ENCODE peak calls at places on chromosome 3, in five cellular contexts. H, O, K, N and V are unnamed samples.

GRCh38 chr3:69579527-69580165 is 159.6 kb upstream of the MITF start:
- DNase-seq in H (no peak), O (no peak), K (no peak), N (no peak), V (no peak)

GRCh38 chr3:114420072-114420471 is 126.2 kb downstream of the TIGIT start:
- DNase-seq in H (no peak), O (no peak), N (no peak), K (no peak), V (no peak)

GRCh38 chr3:83890039-83890762 is 1068.6 kb upstream of the CADM2 start:
- DNase-seq in O (no peak), N (no peak), K (no peak), H (no peak), V (no peak)

GRCh38 chr3:195270350-195271115 is 426 bp downstream of the XXYLT1 start:
- DNase-seq in O (peak), K (peak), N (peak), H (peak), V (no peak)

GRCh38 chr3:50227390-50228183 is 8.4 kb upstream of the GNAI2 start:
- DNase-seq in O (peak), K (peak), H (peak), N (peak), V (peak)

GRCh38 chr3:71430941-71431552 is 152.5 kb downstream of the FOXP1 start:
- DNase-seq in K (no peak), O (peak), H (no peak), N (no peak), V (no peak)

GRCh38 chr3:42803800-42804112 is 534 bp downstream of the HIGD1A start:
- DNase-seq in H (peak), N (peak), K (no peak), O (peak), V (no peak)

GRCh38 chr3:30310251-30310954 is 296.0 kb upstream of the TGFBR2 start:
- DNase-seq in N (no peak), H (no peak), O (no peak), K (no peak), V (no peak)

GRCh38 chr3:13492976-13493866 is 13.1 kb downstream of the HDAC11 start:
- DNase-seq in N (no peak), K (no peak), O (no peak), H (no peak), V (no peak)

GRCh38 chr3:43892061-43892460 is 201.3 kb downstream of the ABHD5 start:
- DNase-seq in O (no peak), N (no peak), K (no peak), H (no peak), V (no peak)

GRCh38 chr3:50347187-50347813 is 1.8 kb upstream of the ZMYND10 start:
- DNase-seq in N (peak), H (peak), O (peak), K (peak), V (no peak)

GRCh38 chr3:100075731-100076543 is 38.4 kb downstream of the FILIP1L start:
- DNase-seq in K (no peak), H (no peak), O (no peak), N (no peak), V (no peak)

GRCh38 chr3:146088840-146089239 is 72.1 kb downstream of the PLOD2 start:
- DNase-seq in O (no peak), K (no peak), H (no peak), N (no peak), V (no peak)

GRCh38 chr3:172550347-172550943 is 27.2 kb upstream of the TNFSF10 start:
- DNase-seq in N (no peak), O (peak), K (peak), H (peak), V (peak)

GRCh38 chr3:42477696-42478095 is 24.7 kb upstream of the VIPR1 start:
- DNase-seq in O (no peak), H (no peak), N (no peak), K (no peak), V (no peak)

GRCh38 chr3:168870892-168871291 is 775.2 kb upstream of the GOLIM4 start:
- DNase-seq in K (no peak), H (no peak), N (no peak), O (no peak), V (peak)

GRCh38 chr3:111859061-111859973 is at the start of gene PHLDB2:
- DNase-seq in O (peak), K (peak), N (peak), H (peak), V (peak)

GRCh38 chr3:128463354-128463753 is 3.3 kb downstream of the DNAJB8 start:
- DNase-seq in K (no peak), H (no peak), O (no peak), N (no peak), V (no peak)

GRCh38 chr3:129627350-129628168 is 21.1 kb upstream of the PLXND1 start:
- DNase-seq in H (peak), O (peak), K (peak), N (peak), V (peak)

GRCh38 chr3:39138804-39139415 is 14.5 kb downstream of the CSRNP1 start:
- DNase-seq in N (no peak), K (no peak), H (no peak), O (no peak), V (no peak)

GRCh38 chr3:123648696-123649405 is 64.0 kb upstream of the HACD2 start:
- DNase-seq in K (no peak), O (no peak), N (no peak), H (no peak), V (no peak)

GRCh38 chr3:16366-16765 is 180.2 kb upstream of the CHL1 start:
- DNase-seq in K (no peak), O (no peak), N (no peak), H (no peak), V (no peak)

GRCh38 chr3:72143322-72143721 is 358.4 kb upstream of the PROK2 start:
- DNase-seq in N (no peak), K (no peak), O (no peak), H (no peak), V (no peak)